ENCODE peak calls at places on chromosomes 2 and 18, in four cellular contexts. One of them, this sample, is unnamed. For H3K27me3, the result is how much of the 10 kb centered on the place peaks cover.

GRCh38 chr2:52115750-52116149 is 1083.8 kb upstream of the NRXN1 start:
- DNase-seq in kidney epithelial cell: no peak
- DNase-seq in psoas muscle: no peak
- DNase-seq in lower lobe of right lung: no peak
- DNase-seq in this sample: no peak

GRCh38 chr2:219186754-219187456 is 8.8 kb downstream of the RETREG2 start:
- DNase-seq in kidney epithelial cell: no peak
- DNase-seq in psoas muscle: no peak
- DNase-seq in lower lobe of right lung: no peak
- DNase-seq in this sample: no peak

GRCh38 chr2:190891370-190891769 is 10.7 kb downstream of the GLS start:
- DNase-seq in kidney epithelial cell: no peak
- DNase-seq in psoas muscle: no peak
- DNase-seq in lower lobe of right lung: no peak
- DNase-seq in this sample: no peak

GRCh38 chr2:140589273-140589672 is 1541.5 kb downstream of the LRP1B start:
- DNase-seq in kidney epithelial cell: no peak
- DNase-seq in psoas muscle: no peak
- DNase-seq in lower lobe of right lung: no peak
- DNase-seq in this sample: no peak

GRCh38 chr2:144510206-144510991 is 9.5 kb downstream of the ZEB2 start:
- DNase-seq in kidney epithelial cell: no peak
- DNase-seq in psoas muscle: no peak
- DNase-seq in lower lobe of right lung: no peak
- DNase-seq in this sample: no peak

GRCh38 chr2:157620956-157621355 is 7.7 kb downstream of the ACVR1C start:
- DNase-seq in kidney epithelial cell: no peak
- DNase-seq in psoas muscle: no peak
- DNase-seq in lower lobe of right lung: no peak
- DNase-seq in this sample: no peak

GRCh38 chr2:48120112-48120511 is 213.8 kb upstream of the FBXO11 start:
- DNase-seq in kidney epithelial cell: no peak
- DNase-seq in psoas muscle: no peak
- DNase-seq in lower lobe of right lung: no peak
- DNase-seq in this sample: no peak

GRCh38 chr2:69594341-69594740 is 49.2 kb downstream of the AAK1 start:
- DNase-seq in kidney epithelial cell: no peak
- DNase-seq in psoas muscle: no peak
- DNase-seq in lower lobe of right lung: no peak
- DNase-seq in this sample: no peak

GRCh38 chr2:43522177-43522576 is 73.7 kb downstream of the THADA start:
- DNase-seq in kidney epithelial cell: no peak
- DNase-seq in psoas muscle: no peak
- DNase-seq in lower lobe of right lung: no peak
- DNase-seq in this sample: no peak

GRCh38 chr2:127528487-127528886 is 2.2 kb upstream of the IWS1 start:
- DNase-seq in kidney epithelial cell: no peak
- DNase-seq in psoas muscle: no peak
- DNase-seq in lower lobe of right lung: no peak
- DNase-seq in this sample: no peak

GRCh38 chr2:145156199-145156598 is 636.3 kb upstream of the ZEB2 start:
- DNase-seq in kidney epithelial cell: no peak
- DNase-seq in psoas muscle: no peak
- DNase-seq in lower lobe of right lung: no peak
- DNase-seq in this sample: no peak

GRCh38 chr2:33223851-33224250 is 252.6 kb upstream of the RASGRP3 start:
- DNase-seq in kidney epithelial cell: no peak
- DNase-seq in psoas muscle: no peak
- DNase-seq in lower lobe of right lung: no peak
- DNase-seq in this sample: no peak

GRCh38 chr18:54269924-54270844 is 867 bp downstream of the POLI start:
- DNase-seq in kidney epithelial cell: no peak
- DNase-seq in psoas muscle: no peak
- DNase-seq in lower lobe of right lung: no peak
- DNase-seq in this sample: peak

GRCh38 chr18:57859314-57859713 is 56.2 kb upstream of the ATP8B1 start:
- DNase-seq in kidney epithelial cell: no peak
- DNase-seq in psoas muscle: no peak
- DNase-seq in lower lobe of right lung: no peak
- DNase-seq in this sample: no peak

GRCh38 chr2:43519711-43520221 is 76.1 kb downstream of the THADA start:
- DNase-seq in kidney epithelial cell: peak
- DNase-seq in psoas muscle: no peak
- DNase-seq in lower lobe of right lung: no peak
- DNase-seq in this sample: no peak

GRCh38 chr2:39778233-39778632 is 825 bp downstream of the THUMPD2 start:
- DNase-seq in kidney epithelial cell: no peak
- DNase-seq in psoas muscle: no peak
- DNase-seq in lower lobe of right lung: no peak
- DNase-seq in this sample: no peak

GRCh38 chr18:79554321-79554720 is 125.3 kb upstream of the CTDP1 start:
- DNase-seq in kidney epithelial cell: no peak
- DNase-seq in psoas muscle: peak
- DNase-seq in lower lobe of right lung: no peak
- DNase-seq in this sample: no peak

GRCh38 chr2:75389271-75389670 is 171.5 kb downstream of the EVA1A start:
- DNase-seq in kidney epithelial cell: no peak
- DNase-seq in psoas muscle: no peak
- DNase-seq in lower lobe of right lung: no peak
- DNase-seq in this sample: no peak

GRCh38 chr2:240280621-240281020 is 140.2 kb upstream of the OTOS start:
- DNase-seq in kidney epithelial cell: no peak
- DNase-seq in psoas muscle: no peak
- DNase-seq in lower lobe of right lung: no peak
- DNase-seq in this sample: no peak

GRCh38 chr2:63064197-63064596 is 13.6 kb downstream of the OTX1 start:
- DNase-seq in kidney epithelial cell: no peak
- DNase-seq in psoas muscle: no peak
- DNase-seq in lower lobe of right lung: no peak
- DNase-seq in this sample: no peak

GRCh38 chr18:62717059-62717849 is 1.9 kb downstream of the PHLPP1 start:
- DNase-seq in kidney epithelial cell: peak
- DNase-seq in psoas muscle: no peak
- DNase-seq in lower lobe of right lung: no peak
- DNase-seq in this sample: no peak

GRCh38 chr2:177970670-177971454 is 101.7 kb downstream of the PDE11A start:
- DNase-seq in kidney epithelial cell: no peak
- DNase-seq in psoas muscle: no peak
- DNase-seq in lower lobe of right lung: no peak
- DNase-seq in this sample: no peak

DNA sequence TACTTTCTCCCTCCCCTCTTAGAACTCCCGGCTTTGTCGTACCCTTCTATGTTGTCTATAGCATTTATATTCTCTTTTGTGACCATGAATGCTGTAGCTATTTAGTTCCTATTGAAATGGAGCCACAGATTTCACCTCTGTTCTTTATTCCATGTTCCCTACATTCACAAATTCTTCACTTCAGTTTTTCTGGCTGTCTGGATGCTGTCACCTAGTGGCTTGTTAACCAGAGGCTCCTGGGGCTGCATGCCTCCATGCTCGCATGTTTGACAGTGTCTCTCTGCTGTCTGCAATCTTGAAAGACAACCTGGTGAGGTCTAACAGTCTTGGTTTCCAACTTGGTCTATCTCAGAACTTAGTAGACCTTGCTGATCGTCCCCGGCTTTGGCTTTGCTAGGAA is 48.2 kb downstream of the CFAP221 start:
- DNase-seq in kidney epithelial cell: no peak
- DNase-seq in psoas muscle: no peak
- DNase-seq in lower lobe of right lung: no peak
- DNase-seq in this sample: no peak
- TF ChIP-seq CTCF in kidney epithelial cell: peak
- TF ChIP-seq CTCF in psoas muscle: no peak
- TF ChIP-seq CTCF in lower lobe of right lung: no peak
- TF ChIP-seq CTCF in this sample: no peak

GRCh38 chr2:26691140-26691539 is 1.4 kb upstream of the KCNK3 start:
- DNase-seq in kidney epithelial cell: no peak
- DNase-seq in psoas muscle: no peak
- DNase-seq in lower lobe of right lung: no peak
- DNase-seq in this sample: no peak
- H3K27me3 ChIP-seq in kidney epithelial cell: under half
- H3K27me3 ChIP-seq in psoas muscle: under half
- H3K27me3 ChIP-seq in lower lobe of right lung: under half
- H3K27me3 ChIP-seq in this sample: under half

DNA sequence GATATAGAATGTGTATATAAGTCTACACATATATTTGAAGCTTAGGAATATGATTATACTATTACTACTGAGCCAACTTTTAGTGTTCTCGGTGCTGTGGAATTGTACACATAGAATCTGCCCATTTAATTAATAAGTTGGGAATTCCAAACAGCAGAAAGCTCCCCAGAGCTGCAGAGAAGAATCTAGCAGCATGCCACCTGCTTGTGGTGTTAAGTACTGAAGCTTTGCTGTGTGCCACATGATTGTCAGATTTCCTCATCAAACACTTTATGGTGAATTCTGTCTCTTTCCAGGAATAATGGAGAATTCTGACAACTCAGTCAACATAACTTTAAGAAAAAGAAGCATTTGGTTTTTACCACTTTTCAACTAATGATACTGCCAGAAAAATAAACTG is 117.8 kb downstream of the WDSUB1 start:
- DNase-seq in kidney epithelial cell: no peak
- DNase-seq in psoas muscle: no peak
- DNase-seq in lower lobe of right lung: no peak
- DNase-seq in this sample: no peak
- TF ChIP-seq CTCF in kidney epithelial cell: peak
- TF ChIP-seq CTCF in psoas muscle: no peak
- TF ChIP-seq CTCF in lower lobe of right lung: peak
- TF ChIP-seq CTCF in this sample: no peak

GRCh38 chr2:16216555-16216938 is 276.2 kb downstream of the MYCN start:
- DNase-seq in kidney epithelial cell: no peak
- DNase-seq in psoas muscle: no peak
- DNase-seq in lower lobe of right lung: no peak
- DNase-seq in this sample: no peak
- H3K27me3 ChIP-seq in kidney epithelial cell: under half
- H3K27me3 ChIP-seq in psoas muscle: under half
- H3K27me3 ChIP-seq in lower lobe of right lung: under half
- H3K27me3 ChIP-seq in this sample: under half

GRCh38 chr2:176454893-176455810 is 185.9 kb downstream of the MTX2 start:
- DNase-seq in kidney epithelial cell: peak
- DNase-seq in psoas muscle: peak
- DNase-seq in lower lobe of right lung: peak
- DNase-seq in this sample: peak

GRCh38 chr2:176461098-176461497 is 191.9 kb downstream of the MTX2 start:
- DNase-seq in kidney epithelial cell: no peak
- DNase-seq in psoas muscle: no peak
- DNase-seq in lower lobe of right lung: no peak
- DNase-seq in this sample: no peak

GRCh38 chr2:176457486-176457885 is 188.2 kb downstream of the MTX2 start:
- DNase-seq in kidney epithelial cell: no peak
- DNase-seq in psoas muscle: no peak
- DNase-seq in lower lobe of right lung: no peak
- DNase-seq in this sample: no peak

GRCh38 chr2:176453784-176454183 is 184.5 kb downstream of the MTX2 start:
- DNase-seq in kidney epithelial cell: no peak
- DNase-seq in psoas muscle: no peak
- DNase-seq in lower lobe of right lung: no peak
- DNase-seq in this sample: no peak

DNA sequence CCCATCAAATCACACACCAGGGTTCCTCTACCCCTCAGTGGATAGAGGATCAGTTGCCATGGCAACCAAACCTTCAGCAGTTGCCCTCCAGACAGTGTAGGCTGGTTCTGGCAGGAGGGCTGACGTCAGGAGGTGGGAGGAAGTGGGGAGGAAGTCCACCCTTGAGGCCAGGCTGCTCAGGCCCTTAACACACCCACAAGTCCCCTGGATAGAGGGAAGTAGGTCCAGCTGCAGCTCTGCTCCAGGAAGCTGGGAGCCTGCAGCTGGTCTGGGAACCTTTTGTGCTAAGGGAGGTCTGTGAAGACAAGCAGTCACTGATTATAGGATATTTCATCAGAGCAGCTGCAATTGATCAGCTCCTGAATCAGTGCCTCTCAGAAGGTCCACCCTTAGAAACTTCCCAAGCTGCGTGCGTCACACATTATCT is 186.6 kb downstream of the MTX2 start:
- DNase-seq in kidney epithelial cell: no peak
- DNase-seq in psoas muscle: peak
- DNase-seq in lower lobe of right lung: no peak
- DNase-seq in this sample: no peak
- TF ChIP-seq CTCF in kidney epithelial cell: no peak
- TF ChIP-seq CTCF in psoas muscle: no peak
- TF ChIP-seq CTCF in lower lobe of right lung: no peak
- TF ChIP-seq CTCF in this sample: no peak

DNA sequence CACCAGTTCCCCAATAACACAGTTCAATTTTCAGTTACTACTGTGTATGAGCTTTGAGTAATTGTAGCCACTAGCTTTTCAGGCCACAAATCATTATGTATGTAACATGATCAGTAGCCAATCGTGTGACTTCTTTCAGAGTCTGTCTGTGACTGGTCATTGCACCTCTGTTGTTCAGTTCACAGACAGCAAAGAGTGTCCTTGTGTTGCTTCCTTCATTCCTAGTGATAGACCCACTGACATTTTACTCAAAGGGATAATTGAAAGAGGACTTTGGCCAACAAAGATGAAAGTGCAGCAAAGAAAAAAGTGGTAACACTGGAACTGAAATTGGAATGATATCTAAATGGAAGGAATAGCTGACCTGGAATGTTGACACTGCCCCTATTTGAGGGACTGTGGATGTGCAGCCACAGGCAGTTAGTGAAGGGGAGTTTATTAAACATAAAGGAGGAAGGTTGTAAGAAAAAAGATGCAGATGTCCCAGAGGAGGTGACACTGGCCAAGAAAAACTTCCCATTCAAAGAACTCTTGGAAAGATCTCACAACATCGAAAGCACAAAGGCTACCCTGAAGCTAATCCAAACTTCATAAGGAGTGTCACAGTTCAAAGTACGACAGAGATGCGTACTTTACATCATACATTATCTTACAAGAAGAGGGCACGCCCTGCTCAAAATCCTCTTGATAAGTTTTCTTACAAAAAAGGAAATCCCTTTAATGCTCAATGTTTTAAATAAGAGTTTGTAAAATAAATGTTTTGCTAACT is 19.3 kb downstream of the TTC39C start:
- DNase-seq in kidney epithelial cell: no peak
- DNase-seq in psoas muscle: no peak
- DNase-seq in lower lobe of right lung: no peak
- DNase-seq in this sample: no peak
- H3K27me3 ChIP-seq in kidney epithelial cell: under half
- H3K27me3 ChIP-seq in psoas muscle: under half
- H3K27me3 ChIP-seq in lower lobe of right lung: under half
- H3K27me3 ChIP-seq in this sample: under half

DNA sequence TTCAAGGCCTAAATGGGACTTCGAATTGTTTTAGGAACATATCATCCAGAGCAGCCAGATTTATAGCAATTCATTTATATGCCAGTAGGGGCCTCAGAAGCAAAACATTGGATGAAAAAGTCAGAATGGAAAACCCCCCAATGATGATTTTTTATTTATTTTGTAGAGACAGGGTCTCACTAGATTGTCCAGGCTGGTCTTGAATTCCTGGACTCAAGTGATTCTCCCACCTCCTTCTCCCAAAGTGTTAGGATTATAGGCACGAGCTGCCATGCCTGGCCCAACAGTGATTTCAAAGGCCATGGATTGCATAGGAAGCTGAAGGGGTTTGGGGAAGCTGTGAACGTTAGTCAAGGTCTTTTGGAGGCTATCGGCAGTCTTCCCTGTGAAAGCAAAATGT is 21.9 kb upstream of the MCFD2 start:
- DNase-seq in kidney epithelial cell: no peak
- DNase-seq in psoas muscle: no peak
- DNase-seq in lower lobe of right lung: no peak
- DNase-seq in this sample: no peak
- TF ChIP-seq CTCF in kidney epithelial cell: peak
- TF ChIP-seq CTCF in psoas muscle: peak
- TF ChIP-seq CTCF in lower lobe of right lung: peak
- TF ChIP-seq CTCF in this sample: peak